ENCODE peak calls at places on chromosomes 13 and 19, in ten cellular contexts. Y is EL; U is stimulated activated CD8-positive, alpha-beta memory T cell treated with anti-CD3 and anti-CD28 coated beads, Interleukin-7, amount 100 ng/mL, for 4 hours; R is activated T-helper 9 cell treated with anti-CD3 and anti-CD28 coated beads, Interleukin-2, amount 50 U/mL, for 16 hours; Q is esophagus muscularis mucosa; G is T-helper 9 cell; N is K562; B is right cardiac atrium; C is OCI-M1; L is heart right ventricle. I is an unnamed sample.
A peak's percentile ranks its signal among the peaks of the same experiment; 100 is the strongest.

GRCh38 chr19:51810228-51810627 is 15.3 kb downstream of the FPR3 start:
- DNase-seq in Y (peak; percentile 12), U (no peak), R (no peak), Q (no peak), G (no peak), N (no peak), B (peak; percentile 52), C (peak; percentile 58), L (no peak), I (no peak)

GRCh38 chr19:47112166-47112663 is 1.4 kb downstream of the ZC3H4 start:
- DNase-seq in Y (peak; percentile 89), U (peak; percentile 83), R (peak; percentile 81), Q (peak; percentile 98), G (peak; percentile 75), N (peak; percentile 84), B (peak; percentile 95), C (peak; percentile 94), L (peak; percentile 92), I (no peak)

GRCh38 chr19:35162471-35163326 is 8.2 kb downstream of the FXYD5 start:
- DNase-seq in Y (peak; percentile 94), U (no peak), R (no peak), Q (no peak), G (no peak), N (no peak), B (no peak), C (no peak), L (no peak), I (no peak)

GRCh38 chr13:48801255-48801654 is 147.5 kb downstream of the CYSLTR2 start:
- DNase-seq in Y (peak; percentile 68), U (no peak), R (no peak), Q (peak; percentile 17), G (no peak), N (no peak), B (no peak), C (no peak), L (no peak), I (no peak)

GRCh38 chr19:15584541-15585115 is 30.4 kb upstream of the CYP4F8 start:
- DNase-seq in Y (peak; percentile 51), U (peak; percentile 75), R (peak; percentile 72), Q (no peak), G (peak; percentile 85), N (peak; percentile 79), B (peak; percentile 94), C (peak; percentile 59), L (peak; percentile 83), I (peak; percentile 18)

GRCh38 chr13:26219726-26220125 is 2.4 kb downstream of the RNF6 start:
- DNase-seq in Y (peak; percentile 63), U (no peak), R (no peak), Q (no peak), G (no peak), N (no peak), B (no peak), C (no peak), L (no peak), I (no peak)

GRCh38 chr13:49733181-49733951 is 42.1 kb upstream of the EBPL start:
- DNase-seq in Y (no peak), U (no peak), R (no peak), Q (no peak), G (no peak), N (no peak), B (no peak), C (no peak), L (no peak), I (no peak)

GRCh38 chr13:93951153-93951552 is 528.3 kb downstream of the DCT start:
- DNase-seq in Y (no peak), U (no peak), R (no peak), Q (no peak), G (no peak), N (no peak), B (no peak), C (peak; percentile 26), L (no peak), I (no peak)

GRCh38 chr19:35845215-35846037 is 6.9 kb downstream of the NPHS1 start:
- DNase-seq in Y (no peak), U (no peak), R (no peak), Q (no peak), G (no peak), N (peak; percentile 95), B (peak; percentile 48), C (no peak), L (no peak), I (no peak)

GRCh38 chr19:46392837-46393236 is 20.5 kb downstream of the CCDC8 start:
- DNase-seq in Y (no peak), U (no peak), R (no peak), Q (no peak), G (no peak), N (no peak), B (no peak), C (no peak), L (no peak), I (no peak)

GRCh38 chr13:30792257-30793000 is 57.1 kb downstream of the ALOX5AP start:
- DNase-seq in Y (peak; percentile 96), U (no peak), R (no peak), Q (no peak), G (no peak), N (no peak), B (peak; percentile 93), C (no peak), L (peak; percentile 71), I (no peak)

GRCh38 chr13:113040597-113041292 is 64.8 kb upstream of the F7 start:
- DNase-seq in Y (no peak), U (no peak), R (no peak), Q (no peak), G (no peak), N (no peak), B (peak; percentile 43), C (no peak), L (no peak), I (no peak)

GRCh38 chr19:58181902-58182576 is 822 bp upstream of the ZNF274 start:
- DNase-seq in Y (peak; percentile 57), U (peak; percentile 46), R (peak; percentile 42), Q (no peak), G (peak; percentile 40), N (peak; percentile 44), B (peak; percentile 57), C (peak; percentile 94), L (peak; percentile 30), I (no peak)

GRCh38 chr19:30719991-30720329 is 347.8 kb downstream of the ZNF536 start:
- DNase-seq in Y (peak; percentile 15), U (no peak), R (no peak), Q (no peak), G (no peak), N (no peak), B (peak; percentile 60), C (no peak), L (peak; percentile 39), I (no peak)

GRCh38 chr13:100533588-100534041 is 55.0 kb downstream of the GGACT start:
- DNase-seq in Y (no peak), U (no peak), R (no peak), Q (no peak), G (no peak), N (no peak), B (no peak), C (no peak), L (no peak), I (no peak)